ENCODE peak calls at places on chromosome 12, in nine cellular contexts. I is GM13976; L is HFFc6; B is psoas muscle; C is mesenchymal stem cell; K is activated naive CD8-positive, alpha-beta T cell treated with anti-CD3 and anti-CD28 coated beads for 36 hours; T is A549; V is LoVo; E is CD4-positive, alpha-beta T cell. G is an unnamed sample.

GRCh38 chr12:72025524-72025923 is 86.9 kb downstream of the TPH2 start:
- DNase-seq in I (no peak), T (no peak), K (no peak), C (no peak), L (no peak), B (no peak), V (no peak), E (no peak), G (no peak)

GRCh38 chr12:63086149-63086915 is 64.7 kb downstream of the AVPR1A start:
- DNase-seq in C (no peak), T (no peak), L (no peak), E (no peak), V (no peak), I (no peak), K (no peak), B (no peak), G (no peak)

GRCh38 chr12:93111791-93112208 is 182.7 kb upstream of the EEA1 start:
- DNase-seq in I (no peak), L (peak), T (no peak), V (no peak), B (no peak), K (no peak), C (no peak), E (no peak), G (no peak)

GRCh38 chr12:76310110-76310509 is 38.1 kb downstream of the BBS10 start:
- DNase-seq in L (peak), K (no peak), V (peak), I (no peak), T (peak), B (no peak), E (no peak), C (no peak), G (no peak)

GRCh38 chr12:103457471-103457870 is 38.3 kb downstream of the C12orf42 start:
- DNase-seq in L (no peak), C (no peak), V (no peak), I (no peak), T (no peak), B (no peak), E (no peak), K (no peak), G (no peak)

GRCh38 chr12:93090768-93091172 is 161.7 kb upstream of the EEA1 start:
- DNase-seq in T (peak), B (no peak), L (peak), I (no peak), V (peak), K (no peak), E (no peak), C (peak), G (no peak)

GRCh38 chr12:106973545-106973944 is 13.4 kb downstream of the MTERF2 start:
- DNase-seq in T (no peak), I (no peak), V (no peak), K (no peak), B (no peak), C (no peak), L (no peak), E (no peak), G (no peak)

GRCh38 chr12:71648537-71648936 is 15.1 kb downstream of the ZFC3H1 start:
- DNase-seq in T (no peak), L (no peak), B (no peak), C (no peak), K (no peak), E (no peak), I (no peak), V (no peak), G (no peak)

GRCh38 chr12:59087691-59088090 is 167.4 kb upstream of the LRIG3 start:
- DNase-seq in T (no peak), E (no peak), C (no peak), I (no peak), V (no peak), B (no peak), L (no peak), K (no peak), G (no peak)

GRCh38 chr12:65518771-65519170 is 240.3 kb downstream of the MSRB3 start:
- DNase-seq in T (no peak), V (no peak), K (no peak), C (no peak), B (no peak), L (peak), I (no peak), E (no peak), G (no peak)

GRCh38 chr12:54189198-54189539 is 384 bp upstream of the SMUG1 start:
- DNase-seq in T (no peak), K (no peak), L (no peak), B (no peak), E (no peak), C (no peak), V (no peak), I (no peak), G (no peak)

GRCh38 chr12:68445836-68446235 is 113.7 kb upstream of the MDM1 start:
- DNase-seq in V (no peak), T (no peak), B (no peak), L (no peak), K (no peak), E (no peak), C (peak), I (no peak), G (no peak)

GRCh38 chr12:117818400-117818799 is 150.4 kb downstream of the KSR2 start:
- DNase-seq in B (no peak), V (no peak), T (no peak), I (no peak), K (no peak), C (no peak), L (no peak), E (no peak), G (no peak)

GRCh38 chr12:104680070-104680469 is 223.3 kb downstream of the CHST11 start:
- DNase-seq in L (peak), K (no peak), I (peak), E (peak), B (no peak), C (no peak), T (no peak), V (no peak), G (no peak)

GRCh38 chr12:55659486-55660385 is 23.0 kb downstream of the OR10P1 start:
- DNase-seq in E (no peak), V (peak), C (peak), B (no peak), L (no peak), K (no peak), T (no peak), I (no peak), G (peak)

G was measured in left ventricle myocardium superior.